ENCODE peak calls at places on chromosomes 16 and 17, in eight cellular contexts. T is neural progenitor cell; U is AG04450; G is GM23338; I is cardiac fibroblast; K is CD4-positive, alpha-beta memory T cell; D is CD4-positive, CD25-positive, alpha-beta regulatory T cell; H is gastrocnemius medialis. R is an unnamed sample.

GRCh38 chr17:67212716-67213417 is 32.1 kb downstream of the HELZ start:
- DNase-seq in T (no peak), K (no peak), H (no peak), U (peak; percentile 41), G (no peak), I (peak; percentile 61), D (no peak), R (no peak)

GRCh38 chr16:89643769-89644300 is 13.7 kb downstream of the CHMP1A start:
- DNase-seq in D (no peak), T (no peak), G (no peak), U (no peak), K (no peak), H (no peak), I (no peak), R (no peak)

GRCh38 chr17:57283203-57283971 is 27.1 kb downstream of the MSI2 start:
- DNase-seq in K (no peak), U (no peak), D (no peak), I (no peak), G (no peak), H (no peak), T (peak; percentile 37), R (no peak)

GRCh38 chr16:4876646-4877297 is 29.5 kb downstream of the UBN1 start:
- DNase-seq in U (no peak), T (no peak), D (no peak), H (no peak), K (no peak), G (no peak), I (no peak), R (no peak)

GRCh38 chr16:67833418-67834241 is 8.5 kb upstream of the THAP11 start:
- DNase-seq in H (peak; percentile 82), U (peak; percentile 63), I (peak; percentile 93), T (peak; percentile 97), K (peak; percentile 91), D (peak; percentile 93), G (peak; percentile 99), R (peak; percentile 85)

GRCh38 chr17:78208486-78208885 is 5.6 kb upstream of the BIRC5 start:
- DNase-seq in H (no peak), U (no peak), G (no peak), T (no peak), K (no peak), D (no peak), I (no peak), R (no peak)

GRCh38 chr16:49635591-49636581 is 220.0 kb downstream of the ZNF423 start:
- DNase-seq in T (no peak), G (no peak), K (no peak), D (no peak), H (no peak), I (no peak), U (no peak), R (no peak)

GRCh38 chr16:18789850-18790706 is at the start of gene RPS15A:
- DNase-seq in H (peak; percentile 94), G (peak; percentile 99), D (peak; percentile 98), T (peak; percentile 97), I (peak; percentile 99), U (peak; percentile 95), K (peak; percentile 90), R (peak; percentile 98)

DNA sequence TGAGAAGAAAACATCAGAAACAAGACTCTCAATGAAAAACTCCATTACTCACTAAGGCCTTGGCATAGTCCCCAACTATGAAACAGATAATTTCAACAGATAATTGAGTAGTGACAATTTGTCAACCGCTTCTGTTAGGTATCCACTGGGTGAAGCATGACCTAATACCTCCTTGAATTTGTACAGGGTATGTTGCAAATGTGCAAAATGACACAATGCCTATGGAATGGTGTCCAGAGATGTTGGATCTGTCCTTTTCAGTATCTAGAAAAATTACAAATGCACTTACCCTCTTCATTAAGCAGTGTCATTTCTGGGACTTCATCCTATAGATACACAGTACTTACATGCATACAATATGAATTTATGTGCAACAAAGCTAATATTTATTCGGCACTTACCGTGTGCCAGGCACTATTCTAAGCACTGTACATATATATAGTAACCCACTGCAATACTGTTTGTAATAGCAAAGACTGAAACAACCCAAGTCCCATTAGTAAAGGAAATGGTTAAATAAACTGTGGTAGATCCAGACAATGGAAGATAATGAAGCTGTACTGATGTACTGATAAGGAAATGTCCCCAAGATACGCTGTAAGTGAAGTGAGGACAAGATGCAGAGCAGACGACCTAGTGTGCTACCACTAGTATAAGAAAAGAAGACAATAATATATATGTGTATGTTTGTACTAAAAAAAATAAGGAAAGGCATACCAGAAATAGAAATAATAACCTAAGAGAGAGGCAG is 21.4 kb upstream of the SLC6A4 start:
- DNase-seq in U (no peak), I (peak; percentile 64), H (no peak), T (no peak), G (no peak), K (no peak), D (no peak), R (no peak)
- H3K4me3 ChIP-seq in U (no peak overlapping the region), I (no peak overlapping the region), H (no peak overlapping the region), T (no peak overlapping the region), G (no peak overlapping the region), K (no peak overlapping the region), D (no peak overlapping the region), R (no peak overlapping the region)

DNA sequence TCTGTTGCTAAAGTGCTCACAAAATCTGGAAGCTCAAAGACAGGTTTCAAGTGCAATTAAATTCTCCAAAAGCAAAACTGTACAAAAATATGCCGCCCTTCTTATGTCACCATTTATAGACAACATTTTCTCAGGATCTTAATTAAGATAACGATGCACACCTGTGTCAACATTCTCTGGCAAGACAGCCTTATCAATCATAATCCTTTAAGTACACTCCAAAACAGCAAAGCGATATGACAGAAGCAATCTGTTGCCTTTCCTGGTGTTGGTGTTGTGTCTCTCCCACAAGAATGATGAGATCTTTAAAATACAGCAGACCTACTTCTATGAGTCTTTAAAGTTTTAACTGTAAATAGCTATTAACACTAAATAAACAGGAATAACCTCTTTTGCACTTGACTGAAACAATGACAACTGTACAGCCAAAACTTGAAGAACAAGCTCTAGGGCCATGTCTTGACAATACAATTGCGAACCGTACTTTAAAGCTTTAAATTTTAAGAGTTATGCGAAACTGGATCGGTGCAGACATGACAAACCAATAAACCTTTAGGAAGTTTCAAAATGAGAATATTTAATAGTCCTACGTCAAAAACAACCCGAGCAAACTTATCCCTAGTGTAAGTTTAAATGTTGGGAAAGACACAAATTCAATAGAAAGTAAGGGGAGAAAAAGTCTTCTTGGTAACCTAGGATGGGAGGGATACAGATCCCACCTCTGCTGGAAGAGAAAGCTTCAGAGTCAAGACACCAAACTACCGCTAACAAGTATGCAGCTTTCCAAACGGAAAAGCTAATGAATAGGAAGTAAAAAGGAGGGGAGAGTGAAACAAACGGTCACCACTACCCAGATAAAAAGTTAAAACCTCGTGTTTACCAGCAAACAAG is 3.3 kb upstream of the IRX5 start:
- DNase-seq in T (no peak), D (no peak), G (no peak), H (no peak), I (no peak), K (no peak), U (no peak), R (no peak)
- H3K4me3 ChIP-seq in T (peak overlapping the region; percentile 79), D (peak overlapping the region; percentile 59), G (peak overlapping the region; percentile 65), H (peak overlapping the region; percentile 36), I (peak overlapping the region; percentile 68), K (no peak overlapping the region), U (peak overlapping the region; percentile 4), R (peak overlapping the region; percentile 90)

DNA sequence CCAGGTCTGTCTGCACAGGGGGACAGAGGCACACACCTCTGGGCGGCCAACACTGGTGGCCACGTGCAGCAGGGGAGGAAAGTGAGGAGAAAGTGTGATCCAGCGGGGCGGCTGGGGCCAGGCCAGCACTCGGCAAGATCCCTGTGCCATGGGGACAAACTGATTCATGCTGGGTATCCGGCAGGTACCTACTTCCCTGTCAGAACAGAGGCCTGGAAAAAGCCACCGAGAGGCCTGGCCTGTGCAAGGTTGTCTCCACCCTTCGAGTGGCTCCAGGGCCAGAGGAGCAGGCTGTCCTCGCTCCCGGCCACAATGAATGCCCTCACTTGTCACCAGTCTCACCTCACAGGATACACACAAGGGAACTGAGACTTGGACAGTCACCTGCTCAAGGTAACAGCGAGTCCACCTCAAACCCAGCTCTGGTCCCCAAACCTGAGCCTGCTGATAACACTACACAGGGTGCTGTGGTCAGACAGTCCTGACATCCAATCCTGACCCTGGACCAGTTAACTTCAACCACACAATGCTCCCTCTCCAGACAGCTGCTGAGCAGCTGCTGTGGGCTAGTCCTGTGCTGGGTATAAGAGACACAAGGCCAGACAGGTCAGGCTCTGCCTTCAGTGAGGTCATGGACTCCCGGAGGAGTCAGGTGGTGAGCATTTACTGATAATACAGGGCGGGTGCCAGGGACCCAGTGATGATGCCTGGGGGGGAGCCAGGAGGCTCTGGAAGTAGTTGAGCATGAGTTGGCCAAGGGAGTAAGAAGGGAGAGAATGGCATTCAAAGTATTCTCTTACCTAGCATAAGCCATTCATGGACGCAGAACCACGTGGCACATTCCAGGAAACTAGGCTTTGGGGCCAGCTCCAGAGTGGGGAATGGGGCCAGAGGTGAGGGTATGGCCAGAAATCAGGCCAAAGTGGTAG is 53.0 kb downstream of the VAC14 start:
- DNase-seq in U (no peak), T (no peak), G (no peak), I (peak; percentile 25), H (no peak), D (no peak), K (no peak), R (no peak)
- H3K4me3 ChIP-seq in U (no peak overlapping the region), T (no peak overlapping the region), G (no peak overlapping the region), I (no peak overlapping the region), H (no peak overlapping the region), D (no peak overlapping the region), K (no peak overlapping the region), R (no peak overlapping the region)

GRCh38 chr16:78183886-78184553 is 84.6 kb downstream of the WWOX start:
- DNase-seq in K (no peak), D (no peak), U (no peak), G (no peak), I (no peak), T (no peak), H (no peak), R (no peak)

GRCh38 chr16:78184554-78185183 is 85.2 kb downstream of the WWOX start:
- DNase-seq in K (no peak), G (no peak), D (no peak), T (no peak), U (peak; percentile 67), I (peak; percentile 25), H (no peak), R (no peak)

GRCh38 chr16:78180349-78180748 is 80.9 kb downstream of the WWOX start:
- DNase-seq in H (no peak), I (no peak), G (no peak), K (no peak), T (no peak), D (no peak), U (no peak), R (no peak)

GRCh38 chr16:78179666-78180065 is 80.2 kb downstream of the WWOX start:
- DNase-seq in K (no peak), I (no peak), H (no peak), G (no peak), U (no peak), D (no peak), T (no peak), R (no peak)

GRCh38 chr16:78183437-78183836 is 84.0 kb downstream of the WWOX start:
- DNase-seq in D (no peak), U (no peak), T (no peak), I (no peak), G (no peak), H (no peak), K (no peak), R (no peak)
- H3K4me3 ChIP-seq in D (no peak overlapping the region), U (no peak overlapping the region), T (no peak overlapping the region), I (no peak overlapping the region), G (no peak overlapping the region), H (no peak overlapping the region), K (no peak overlapping the region), R (no peak overlapping the region)